ENCODE peak calls at places on chromosomes 3 and 15, in four cellular contexts. C is NCI-H460; D is activated T-helper 1 cell treated with anti-CD3 and anti-CD28 coated beads, Interleukin-12 subunit alpha, Interleukin-12 subunit beta, Interleukin-2, Interleukin-4 antibody, amounts not matched to agents 30 ng/mL and 10 ng/mL and 1 ng/mL, durations not matched to agents 14 hours and 24 hours and 36 hours; V is stimulated activated CD8-positive, alpha-beta memory T cell treated with anti-CD3 and anti-CD28 coated beads, Interleukin-12 subunit alpha, Interleukin-12 subunit beta, amount 100 ng/mL, for 4 hours. J is an unnamed sample.

GRCh38 chr3:24470277-24470676 is 24.4 kb downstream of the THRB start:
- DNase-seq in V (no peak), C (no peak), D (no peak), J (no peak)

GRCh38 chr15:52746162-52746721 is 43.9 kb downstream of the ONECUT1 start:
- DNase-seq in C (no peak), V (no peak), D (no peak), J (no peak)

GRCh38 chr15:71653986-71654713 is 156.2 kb upstream of the NR2E3 start:
- DNase-seq in V (no peak), C (no peak), D (no peak), J (no peak)

GRCh38 chr3:174125267-174125844 is 727.8 kb downstream of the NLGN1 start:
- DNase-seq in V (no peak), C (peak), D (no peak), J (no peak)

GRCh38 chr3:8773941-8774542 is 4.6 kb upstream of the OXTR start:
- DNase-seq in V (no peak), D (no peak), C (no peak), J (no peak)

GRCh38 chr3:155323063-155323666 is 29.7 kb upstream of the STRIT1 start:
- DNase-seq in D (no peak), V (no peak), C (peak), J (peak)

GRCh38 chr15:51828621-51829359 is 663 bp upstream of the TMOD3 start:
- DNase-seq in D (no peak), V (no peak), C (no peak), J (peak)

GRCh38 chr3:111338059-111338698 is 203.8 kb upstream of the CD96 start:
- DNase-seq in C (peak), V (no peak), D (peak), J (no peak)

GRCh38 chr15:27458370-27459084 is 487.5 kb downstream of the GABRG3 start:
- DNase-seq in V (no peak), D (no peak), C (no peak), J (no peak)

GRCh38 chr3:72010044-72010443 is 225.1 kb upstream of the PROK2 start:
- DNase-seq in V (no peak), C (no peak), D (no peak), J (no peak)

GRCh38 chr15:78212546-78213424 is 21.6 kb downstream of the ACSBG1 start:
- DNase-seq in C (peak), V (no peak), D (no peak), J (peak)

GRCh38 chr3:1969269-1969668 is 129.4 kb upstream of the CNTN4 start:
- DNase-seq in V (no peak), C (no peak), D (no peak), J (no peak)

GRCh38 chr3:126060613-126061145 is 23.2 kb downstream of the SLC41A3 start:
- DNase-seq in D (no peak), C (no peak), V (no peak), J (no peak)

GRCh38 chr3:128366652-128367051 is 100.0 kb downstream of the DNAJB8 start:
- DNase-seq in D (no peak), C (no peak), V (no peak), J (no peak)

GRCh38 chr15:101313041-101313761 is 18.2 kb upstream of the SNRPA1 start:
- DNase-seq in C (no peak), D (no peak), V (no peak), J (no peak)

GRCh38 chr3:194058189-194058571 is 77.8 kb upstream of the HES1 start:
- DNase-seq in V (no peak), D (peak), C (peak), J (peak)

GRCh38 chr15:92801774-92802464 is 98.2 kb upstream of the CHD2 start:
- DNase-seq in C (no peak), V (no peak), D (no peak), J (peak)

GRCh38 chr3:53346514-53346913 is 829 bp downstream of the DCP1A start:
- DNase-seq in D (no peak), C (no peak), V (no peak), J (no peak)

GRCh38 chr15:60155661-60156060 is 151.6 kb downstream of the FOXB1 start:
- DNase-seq in V (no peak), D (no peak), C (no peak), J (no peak)

GRCh38 chr15:67146214-67146613 is 80.8 kb downstream of the SMAD3 start:
- DNase-seq in V (no peak), D (no peak), C (no peak), J (no peak)

GRCh38 chr3:59839283-59839682 is 789.5 kb upstream of the CFAP20DC start:
- DNase-seq in D (no peak), C (no peak), V (no peak), J (no peak)

GRCh38 chr3:107235923-107236315 is 141.3 kb upstream of the CCDC54 start:
- DNase-seq in C (peak), V (no peak), D (peak), J (peak)

GRCh38 chr3:38003371-38003816 is 12.8 kb downstream of the VILL start:
- DNase-seq in C (peak), D (peak), V (peak), J (peak)

GRCh38 chr3:58111513-58112184 is 99.1 kb downstream of the DNASE1L3 start:
- DNase-seq in C (no peak), V (no peak), D (peak), J (no peak)

GRCh38 chr3:150687613-150688012 is 16.1 kb downstream of the ERICH6 start:
- DNase-seq in V (no peak), D (no peak), C (no peak), J (no peak)

GRCh38 chr3:78765671-78766485 is 1001.9 kb downstream of the ROBO1 start:
- DNase-seq in D (no peak), V (no peak), C (no peak), J (no peak)

GRCh38 chr3:45180899-45181298 is 34.7 kb upstream of the CDCP1 start:
- DNase-seq in C (no peak), D (no peak), V (no peak), J (no peak)

GRCh38 chr15:96720251-96720650 is 389.8 kb downstream of the NR2F2 start:
- DNase-seq in C (no peak), D (no peak), V (no peak), J (no peak)

GRCh38 chr3:170357920-170358854 is 672 bp downstream of the SKIL start:
- DNase-seq in V (peak), D (peak), C (peak), J (peak)

GRCh38 chr15:58403581-58403980 is 28.2 kb upstream of the LIPC start:
- DNase-seq in C (no peak), V (no peak), D (no peak), J (no peak)

GRCh38 chr3:154137036-154137435 is 15.8 kb downstream of the ARHGEF26 start:
- DNase-seq in C (no peak), V (no peak), D (no peak), J (no peak)

GRCh38 chr15:67172172-67172571 is 82.3 kb downstream of the AAGAB start:
- DNase-seq in V (no peak), C (no peak), D (no peak), J (no peak)

GRCh38 chr15:78880242-78880533 is 7.5 kb downstream of the MORF4L1 start:
- DNase-seq in V (no peak), D (no peak), C (no peak), J (no peak)

GRCh38 chr3:159807137-159808028 is 181.3 kb upstream of the IL12A start:
- DNase-seq in V (no peak), D (no peak), C (no peak), J (no peak)

GRCh38 chr3:81299486-81299885 is 462.0 kb downstream of the GBE1 start:
- DNase-seq in C (no peak), D (no peak), V (no peak), J (no peak)

GRCh38 chr15:26805470-26805869 is 32.6 kb upstream of the GABRB3 start:
- DNase-seq in D (no peak), V (no peak), C (no peak), J (no peak)

GRCh38 chr15:39573287-39573686 is 7.6 kb upstream of the THBS1 start:
- DNase-seq in V (no peak), D (no peak), C (no peak), J (no peak)